ENCODE peak calls at places on chromosomes 7 and 10, in eight cellular contexts. One of them, this sample, is unnamed. For H3K4me1, the result is how much of the 10 kb centered on the place peaks cover.

GRCh38 chr10:44724415-44725174 is 186.5 kb upstream of the TMEM72 start:
- DNase-seq in HepG2: no peak
- DNase-seq in Panc1: no peak
- DNase-seq in A549: no peak
- DNase-seq in HCT116: no peak
- DNase-seq in GM12878: peak
- DNase-seq in K562: no peak
- DNase-seq in SK-N-SH: no peak
- DNase-seq in this sample: no peak

GRCh38 chr10:117184821-117185220 is 12.5 kb upstream of the KCNK18 start:
- DNase-seq in HCT116: no peak
- DNase-seq in K562: no peak
- DNase-seq in HepG2: no peak
- DNase-seq in SK-N-SH: no peak
- DNase-seq in GM12878: no peak
- DNase-seq in A549: no peak
- DNase-seq in Panc1: no peak
- DNase-seq in this sample: no peak

GRCh38 chr7:43591551-43592180 is 8.8 kb downstream of the STK17A start:
- DNase-seq in SK-N-SH: no peak
- DNase-seq in HCT116: no peak
- DNase-seq in HepG2: peak
- DNase-seq in A549: no peak
- DNase-seq in Panc1: no peak
- DNase-seq in K562: no peak
- DNase-seq in GM12878: no peak
- DNase-seq in this sample: peak

GRCh38 chr10:127343831-127344230 is 147.4 kb upstream of the INSYN2A start:
- DNase-seq in A549: no peak
- DNase-seq in HepG2: no peak
- DNase-seq in K562: no peak
- DNase-seq in GM12878: no peak
- DNase-seq in HCT116: no peak
- DNase-seq in Panc1: no peak
- DNase-seq in SK-N-SH: no peak
- DNase-seq in this sample: no peak

GRCh38 chr7:120276720-120277119 is 3.7 kb downstream of the KCND2 start:
- DNase-seq in A549: no peak
- DNase-seq in SK-N-SH: no peak
- DNase-seq in GM12878: no peak
- DNase-seq in HCT116: no peak
- DNase-seq in K562: no peak
- DNase-seq in HepG2: no peak
- DNase-seq in Panc1: no peak
- DNase-seq in this sample: no peak

GRCh38 chr7:45482451-45482850 is 91.7 kb upstream of the ADCY1 start:
- DNase-seq in HepG2: no peak
- DNase-seq in K562: no peak
- DNase-seq in HCT116: no peak
- DNase-seq in SK-N-SH: no peak
- DNase-seq in A549: no peak
- DNase-seq in GM12878: no peak
- DNase-seq in Panc1: no peak
- DNase-seq in this sample: no peak

GRCh38 chr10:114680557-114681117 is 22.6 kb upstream of the ABLIM1 start:
- DNase-seq in K562: no peak
- DNase-seq in Panc1: no peak
- DNase-seq in A549: no peak
- DNase-seq in HepG2: no peak
- DNase-seq in GM12878: no peak
- DNase-seq in HCT116: no peak
- DNase-seq in SK-N-SH: no peak
- DNase-seq in this sample: no peak

GRCh38 chr7:69723663-69724062 is 125.4 kb downstream of the AUTS2 start:
- DNase-seq in SK-N-SH: no peak
- DNase-seq in HCT116: no peak
- DNase-seq in K562: no peak
- DNase-seq in HepG2: no peak
- DNase-seq in A549: no peak
- DNase-seq in GM12878: no peak
- DNase-seq in Panc1: no peak
- DNase-seq in this sample: peak

GRCh38 chr7:58316-58715 is 134.1 kb upstream of the FAM20C start:
- DNase-seq in A549: no peak
- DNase-seq in Panc1: no peak
- DNase-seq in HCT116: no peak
- DNase-seq in HepG2: no peak
- DNase-seq in K562: no peak
- DNase-seq in GM12878: no peak
- DNase-seq in SK-N-SH: no peak
- DNase-seq in this sample: no peak
- TF ChIP-seq CTCF in A549: no peak
- TF ChIP-seq CTCF in Panc1: no peak
- TF ChIP-seq CTCF in HCT116: no peak
- TF ChIP-seq CTCF in HepG2: no peak
- TF ChIP-seq CTCF in K562: no peak
- TF ChIP-seq CTCF in GM12878: no peak
- TF ChIP-seq CTCF in SK-N-SH: no peak
- TF ChIP-seq CTCF in this sample: no peak

DNA sequence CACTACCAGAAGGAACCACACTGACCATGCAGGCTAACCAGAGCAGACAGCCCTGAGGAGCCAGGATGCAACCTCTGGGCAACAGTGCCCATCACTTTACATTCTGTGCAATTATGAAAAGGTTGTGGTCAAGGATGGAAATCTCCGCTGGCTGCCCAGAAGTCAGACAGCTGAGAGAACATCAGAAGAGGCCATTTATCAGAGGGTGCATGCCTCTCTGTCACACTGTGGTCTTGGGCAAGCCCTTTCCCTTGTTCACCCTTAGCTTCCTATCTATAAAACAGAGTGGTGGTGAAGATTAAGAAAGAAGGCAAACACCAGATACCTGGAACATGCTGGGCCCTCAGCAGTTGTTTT is 120.7 kb upstream of the GDF10 start:
- DNase-seq in A549: no peak
- DNase-seq in SK-N-SH: no peak
- DNase-seq in Panc1: no peak
- DNase-seq in HepG2: no peak
- DNase-seq in GM12878: no peak
- DNase-seq in HCT116: no peak
- DNase-seq in K562: no peak
- DNase-seq in this sample: no peak
- TF ChIP-seq REST in A549: no peak
- TF ChIP-seq REST in SK-N-SH: no peak
- TF ChIP-seq REST in Panc1: no peak
- TF ChIP-seq REST in HepG2: no peak
- TF ChIP-seq REST in GM12878: no peak
- TF ChIP-seq REST in HCT116: no peak
- TF ChIP-seq REST in K562: no peak
- TF ChIP-seq REST in this sample: no peak

GRCh38 chr10:499991-500390 is 189.5 kb downstream of the DIP2C start:
- DNase-seq in Panc1: no peak
- DNase-seq in SK-N-SH: no peak
- DNase-seq in K562: no peak
- DNase-seq in HepG2: no peak
- DNase-seq in HCT116: no peak
- DNase-seq in A549: no peak
- DNase-seq in GM12878: no peak
- DNase-seq in this sample: no peak

GRCh38 chr10:497289-497688 is 192.2 kb downstream of the DIP2C start:
- DNase-seq in K562: no peak
- DNase-seq in SK-N-SH: no peak
- DNase-seq in HCT116: no peak
- DNase-seq in HepG2: no peak
- DNase-seq in Panc1: no peak
- DNase-seq in GM12878: no peak
- DNase-seq in A549: no peak
- DNase-seq in this sample: no peak

GRCh38 chr10:500876-501275 is 188.6 kb downstream of the DIP2C start:
- DNase-seq in GM12878: no peak
- DNase-seq in HepG2: no peak
- DNase-seq in HCT116: no peak
- DNase-seq in K562: no peak
- DNase-seq in A549: no peak
- DNase-seq in SK-N-SH: no peak
- DNase-seq in Panc1: no peak
- DNase-seq in this sample: no peak

GRCh38 chr10:497898-498451 is 191.5 kb downstream of the DIP2C start:
- DNase-seq in SK-N-SH: no peak
- DNase-seq in K562: no peak
- DNase-seq in HCT116: no peak
- DNase-seq in A549: no peak
- DNase-seq in HepG2: no peak
- DNase-seq in Panc1: no peak
- DNase-seq in GM12878: no peak
- DNase-seq in this sample: no peak

DNA sequence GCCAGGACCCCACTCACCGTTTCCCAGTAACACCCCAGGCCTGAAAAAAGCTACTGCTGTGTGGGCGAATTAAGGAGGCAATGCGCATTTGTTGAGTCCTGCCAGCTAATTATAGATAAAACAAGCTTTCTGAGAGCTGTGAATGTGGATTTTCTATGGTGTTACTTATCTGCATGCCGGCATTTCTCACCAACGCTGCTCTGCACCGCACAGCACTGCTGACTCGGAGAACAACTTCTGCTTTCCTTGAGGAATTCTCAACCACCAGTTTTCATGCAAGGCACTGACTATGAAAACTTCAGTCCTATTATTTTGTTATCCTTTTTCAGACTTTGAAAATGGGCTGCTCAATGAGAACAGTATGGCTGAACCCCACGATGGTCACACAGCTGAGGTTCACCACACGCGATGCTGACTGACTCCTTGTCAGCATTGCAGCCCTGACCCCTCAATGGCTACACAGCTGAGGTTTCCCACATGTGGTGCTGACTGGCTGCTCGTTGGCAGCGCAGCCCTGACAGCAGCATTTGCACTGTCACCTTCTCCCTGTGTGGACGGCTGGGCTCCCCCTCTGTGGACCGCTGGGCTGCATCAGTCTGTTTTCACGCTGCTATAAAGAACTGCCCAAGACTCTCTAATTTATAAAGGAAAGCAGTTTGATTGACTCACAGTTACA is 190.6 kb downstream of the DIP2C start:
- DNase-seq in A549: no peak
- DNase-seq in SK-N-SH: no peak
- DNase-seq in HepG2: no peak
- DNase-seq in Panc1: no peak
- DNase-seq in K562: no peak
- DNase-seq in HCT116: no peak
- DNase-seq in GM12878: no peak
- DNase-seq in this sample: no peak
- H3K4me1 ChIP-seq in A549: under half
- H3K4me1 ChIP-seq in SK-N-SH: under half
- H3K4me1 ChIP-seq in HepG2: under half
- H3K4me1 ChIP-seq in Panc1: under half
- H3K4me1 ChIP-seq in K562: under half
- H3K4me1 ChIP-seq in HCT116: under half
- H3K4me1 ChIP-seq in GM12878: under half
- H3K4me1 ChIP-seq in this sample: under half

GRCh38 chr10:132457328-132458070 is 60.5 kb downstream of the PWWP2B start:
- DNase-seq in GM12878: no peak
- DNase-seq in HepG2: no peak
- DNase-seq in SK-N-SH: no peak
- DNase-seq in Panc1: no peak
- DNase-seq in HCT116: no peak
- DNase-seq in K562: no peak
- DNase-seq in A549: peak
- DNase-seq in this sample: no peak
- TF ChIP-seq CTCF in GM12878: no peak
- TF ChIP-seq CTCF in HepG2: no peak
- TF ChIP-seq CTCF in SK-N-SH: no peak
- TF ChIP-seq CTCF in Panc1: no peak
- TF ChIP-seq CTCF in HCT116: peak
- TF ChIP-seq CTCF in K562: no peak
- TF ChIP-seq CTCF in A549: peak
- TF ChIP-seq CTCF in this sample: peak

GRCh38 chr7:129609666-129610065 is 1.9 kb upstream of the NRF1 start:
- DNase-seq in HepG2: no peak
- DNase-seq in SK-N-SH: no peak
- DNase-seq in Panc1: no peak
- DNase-seq in GM12878: no peak
- DNase-seq in A549: no peak
- DNase-seq in HCT116: no peak
- DNase-seq in K562: no peak
- DNase-seq in this sample: no peak
- TF ChIP-seq REST in HepG2: no peak
- TF ChIP-seq REST in SK-N-SH: no peak
- TF ChIP-seq REST in Panc1: no peak
- TF ChIP-seq REST in GM12878: no peak
- TF ChIP-seq REST in A549: no peak
- TF ChIP-seq REST in HCT116: no peak
- TF ChIP-seq REST in K562: no peak
- TF ChIP-seq REST in this sample: no peak

DNA sequence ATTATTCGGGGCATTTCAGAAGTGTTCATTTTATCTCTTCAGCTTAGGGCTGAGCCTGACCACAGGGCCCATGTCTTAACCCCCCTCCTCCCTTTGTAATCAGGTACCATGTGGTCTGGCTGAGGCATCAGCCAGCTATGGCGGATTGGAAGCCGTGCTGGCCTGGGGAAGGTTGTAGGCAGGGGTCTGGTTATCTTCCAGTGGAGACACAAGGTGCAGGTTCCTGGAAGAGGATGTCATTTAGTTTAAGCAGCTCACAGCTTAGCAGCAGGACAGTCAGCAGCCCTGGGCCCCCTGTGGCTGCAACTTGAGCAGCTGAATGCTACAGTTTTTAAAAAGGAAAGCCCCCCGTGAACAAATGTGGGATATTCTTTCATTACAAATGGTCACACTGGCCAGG is 22.1 kb downstream of the BAG3 start:
- DNase-seq in A549: no peak
- DNase-seq in HCT116: no peak
- DNase-seq in SK-N-SH: no peak
- DNase-seq in HepG2: no peak
- DNase-seq in K562: no peak
- DNase-seq in GM12878: no peak
- DNase-seq in Panc1: no peak
- DNase-seq in this sample: no peak
- H3K4me1 ChIP-seq in A549: half or more
- H3K4me1 ChIP-seq in HCT116: under half
- H3K4me1 ChIP-seq in SK-N-SH: under half
- H3K4me1 ChIP-seq in HepG2: under half
- H3K4me1 ChIP-seq in K562: under half
- H3K4me1 ChIP-seq in GM12878: under half
- H3K4me1 ChIP-seq in Panc1: half or more
- H3K4me1 ChIP-seq in this sample: under half